ENCODE peak calls at places on chromosomes 12 and 14, in eight cellular contexts. One of them, this sample, is unnamed.

GRCh38 chr14:100317897-100318808 is 5.0 kb upstream of the SLC25A47 start:
- DNase-seq in uterus: peak
- DNase-seq in T-helper 17 cell: peak
- DNase-seq in GM12878: no peak
- DNase-seq in adrenal gland: peak
- DNase-seq in activated naive CD4-positive, alpha-beta T cell treated with Interleukin-2 at 50 U/mL for 16 hours: peak
- DNase-seq in activated T-cell treated with anti-CD3 and anti-CD28 coated beads for 1 hour: peak
- DNase-seq in fibroblast of mammary gland: peak
- DNase-seq in this sample: peak

GRCh38 chr12:21751517-21751916 is 23.0 kb downstream of the KCNJ8 start:
- DNase-seq in uterus: peak
- DNase-seq in adrenal gland: no peak
- DNase-seq in activated T-cell treated with anti-CD3 and anti-CD28 coated beads for 1 hour: no peak
- DNase-seq in activated naive CD4-positive, alpha-beta T cell treated with Interleukin-2 at 50 U/mL for 16 hours: no peak
- DNase-seq in GM12878: no peak
- DNase-seq in T-helper 17 cell: no peak
- DNase-seq in fibroblast of mammary gland: peak
- DNase-seq in this sample: no peak

GRCh38 chr12:83805137-83805818 is 1107.3 kb downstream of the SLC6A15 start:
- DNase-seq in uterus: no peak
- DNase-seq in activated T-cell treated with anti-CD3 and anti-CD28 coated beads for 1 hour: no peak
- DNase-seq in activated naive CD4-positive, alpha-beta T cell treated with Interleukin-2 at 50 U/mL for 16 hours: no peak
- DNase-seq in GM12878: no peak
- DNase-seq in fibroblast of mammary gland: no peak
- DNase-seq in T-helper 17 cell: no peak
- DNase-seq in adrenal gland: no peak
- DNase-seq in this sample: no peak

GRCh38 chr14:84340938-84341337 is 1189.0 kb upstream of the FLRT2 start:
- DNase-seq in activated naive CD4-positive, alpha-beta T cell treated with Interleukin-2 at 50 U/mL for 16 hours: no peak
- DNase-seq in GM12878: no peak
- DNase-seq in activated T-cell treated with anti-CD3 and anti-CD28 coated beads for 1 hour: no peak
- DNase-seq in T-helper 17 cell: no peak
- DNase-seq in fibroblast of mammary gland: peak
- DNase-seq in uterus: no peak
- DNase-seq in adrenal gland: no peak
- DNase-seq in this sample: no peak

GRCh38 chr14:30966415-30967363 is 58.8 kb upstream of the AP4S1 start:
- DNase-seq in fibroblast of mammary gland: no peak
- DNase-seq in activated T-cell treated with anti-CD3 and anti-CD28 coated beads for 1 hour: no peak
- DNase-seq in activated naive CD4-positive, alpha-beta T cell treated with Interleukin-2 at 50 U/mL for 16 hours: no peak
- DNase-seq in uterus: no peak
- DNase-seq in adrenal gland: no peak
- DNase-seq in T-helper 17 cell: no peak
- DNase-seq in GM12878: no peak
- DNase-seq in this sample: no peak

GRCh38 chr12:83474369-83474768 is 787.7 kb downstream of the TMTC2 start:
- DNase-seq in T-helper 17 cell: no peak
- DNase-seq in activated naive CD4-positive, alpha-beta T cell treated with Interleukin-2 at 50 U/mL for 16 hours: no peak
- DNase-seq in GM12878: no peak
- DNase-seq in adrenal gland: no peak
- DNase-seq in activated T-cell treated with anti-CD3 and anti-CD28 coated beads for 1 hour: no peak
- DNase-seq in fibroblast of mammary gland: no peak
- DNase-seq in uterus: no peak
- DNase-seq in this sample: no peak

GRCh38 chr14:94110552-94111181 is at the start of gene IFI27:
- DNase-seq in uterus: peak
- DNase-seq in fibroblast of mammary gland: peak
- DNase-seq in adrenal gland: peak
- DNase-seq in GM12878: no peak
- DNase-seq in T-helper 17 cell: no peak
- DNase-seq in activated T-cell treated with anti-CD3 and anti-CD28 coated beads for 1 hour: no peak
- DNase-seq in activated naive CD4-positive, alpha-beta T cell treated with Interleukin-2 at 50 U/mL for 16 hours: no peak
- DNase-seq in this sample: no peak

GRCh38 chr12:56206373-56207166 is 15.2 kb downstream of the RNF41 start:
- DNase-seq in activated naive CD4-positive, alpha-beta T cell treated with Interleukin-2 at 50 U/mL for 16 hours: peak
- DNase-seq in fibroblast of mammary gland: peak
- DNase-seq in uterus: peak
- DNase-seq in adrenal gland: peak
- DNase-seq in activated T-cell treated with anti-CD3 and anti-CD28 coated beads for 1 hour: peak
- DNase-seq in T-helper 17 cell: no peak
- DNase-seq in GM12878: no peak
- DNase-seq in this sample: no peak